ENCODE peak calls at places on chromosomes 6 and 20, in six cellular contexts. A is cardiac muscle cell, X is RWPE1, O is H9, U is heart right ventricle, E is tibial nerve. G is an unnamed sample.

GRCh38 chr6:16228709-16229665 is 9.4 kb upstream of the GMPR start:
- DNase-seq in A (no peak), X (no peak), O (no peak), U (no peak), E (no peak), G (no peak)

GRCh38 chr6:156013155-156013554 is 557.5 kb upstream of the NOX3 start:
- DNase-seq in A (no peak), X (no peak), O (no peak), U (no peak), E (no peak), G (no peak)

GRCh38 chr6:25911359-25911758 is 19.1 kb downstream of the SLC17A2 start:
- DNase-seq in A (no peak), X (no peak), O (no peak), U (no peak), E (no peak), G (no peak)

GRCh38 chr6:44676246-44676790 is 288.8 kb downstream of the CDC5L start:
- DNase-seq in A (no peak), X (no peak), O (peak; percentile 11), U (no peak), E (no peak), G (no peak)

GRCh38 chr20:44495802-44496481 is 20.3 kb downstream of the TTPAL start:
- DNase-seq in A (peak; percentile 58), X (peak; percentile 97), O (no peak), U (no peak), E (no peak), G (no peak)

GRCh38 chr6:148343383-148343782 is 745 bp downstream of the SASH1 start:
- DNase-seq in A (peak; percentile 25), X (no peak), O (no peak), U (no peak), E (no peak), G (no peak)

GRCh38 chr6:25961619-25962367 is 809 bp upstream of the TRIM38 start:
- DNase-seq in A (no peak), X (no peak), O (no peak), U (no peak), E (no peak), G (no peak)

GRCh38 chr6:157226026-157226639 is 97.2 kb downstream of the TMEM242 start:
- DNase-seq in A (peak; percentile 95), X (no peak), O (no peak), U (peak; percentile 74), E (no peak), G (peak; percentile 16)

GRCh38 chr6:163243691-163244505 is 170.6 kb upstream of the QKI start:
- DNase-seq in A (no peak), X (no peak), O (no peak), U (no peak), E (no peak), G (no peak)

GRCh38 chr20:8808180-8808535 is 260.7 kb upstream of the PLCB4 start:
- DNase-seq in A (no peak), X (no peak), O (no peak), U (peak; percentile 12), E (no peak), G (no peak)

GRCh38 chr6:151044465-151045441 is 179.3 kb downstream of the MTHFD1L start:
- DNase-seq in A (peak; percentile 84), X (peak; percentile 30), O (no peak), U (peak; percentile 70), E (peak; percentile 66), G (peak; percentile 33)

GRCh38 chr6:39958947-39959346 is 24.7 kb upstream of the MOCS1 start:
- DNase-seq in A (no peak), X (no peak), O (no peak), U (no peak), E (no peak), G (no peak)

GRCh38 chr6:56959938-56960337 is 5.0 kb downstream of the BEND6 start:
- DNase-seq in A (no peak), X (peak; percentile 26), O (no peak), U (no peak), E (no peak), G (no peak)

GRCh38 chr20:17958326-17959256 is 10.0 kb downstream of the SNX5 start:
- DNase-seq in A (peak; percentile 40), X (no peak), O (no peak), U (no peak), E (no peak), G (no peak)

GRCh38 chr20:58070664-58071499 is 157.6 kb downstream of the ANKRD60 start:
- DNase-seq in A (no peak), X (no peak), O (no peak), U (no peak), E (no peak), G (no peak)

GRCh38 chr6:39942903-39943580 is 8.8 kb upstream of the MOCS1 start:
- DNase-seq in A (no peak), X (no peak), O (no peak), U (no peak), E (no peak), G (no peak)

GRCh38 chr6:163923658-163924411 is 509.3 kb downstream of the QKI start:
- DNase-seq in A (no peak), X (no peak), O (no peak), U (no peak), E (no peak), G (no peak)

GRCh38 chr6:15391500-15391899 is 145.6 kb downstream of the JARID2 start:
- DNase-seq in A (peak; percentile 20), X (no peak), O (no peak), U (no peak), E (no peak), G (no peak)

GRCh38 chr6:130928993-130929678 is 101.9 kb downstream of the SMLR1 start:
- DNase-seq in A (peak; percentile 73), X (no peak), O (no peak), U (no peak), E (no peak), G (no peak)

GRCh38 chr20:35967979-35968640 is at the start of gene CNBD2:
- DNase-seq in A (no peak), X (no peak), O (no peak), U (no peak), E (no peak), G (no peak)

GRCh38 chr20:45892828-45893500 is 1.8 kb downstream of the CTSA start:
- DNase-seq in A (no peak), X (peak; percentile 59), O (no peak), U (no peak), E (no peak), G (no peak)

GRCh38 chr20:53321596-53321995 is 272.0 kb downstream of the ZNF217 start:
- DNase-seq in A (no peak), X (no peak), O (no peak), U (no peak), E (no peak), G (no peak)
- TF ChIP-seq CTCF in A (no peak), X (no peak), O (peak; percentile 9), U (no peak), E (no peak), G (no peak)

DNA sequence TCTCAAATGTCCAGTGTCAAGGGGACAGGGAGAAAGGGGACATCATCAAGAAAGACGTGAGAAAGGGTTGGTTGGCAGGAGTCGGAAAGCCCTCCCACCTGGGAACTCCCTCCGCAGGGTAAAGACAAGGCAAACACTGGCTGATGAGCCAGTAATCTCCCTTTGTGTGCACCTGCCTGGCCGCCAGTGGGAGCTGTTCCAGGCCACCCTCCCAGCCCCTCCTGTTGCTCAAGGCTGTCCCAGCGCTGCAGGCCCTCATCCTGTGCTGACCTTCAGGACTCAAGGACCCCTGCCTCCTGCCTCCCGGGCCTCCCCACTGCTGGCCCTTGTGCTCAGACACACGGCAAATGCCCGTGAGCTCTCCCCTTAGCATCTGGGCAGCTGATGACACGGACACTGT is 7.4 kb downstream of the FRMD1 start:
- DNase-seq in A (no peak), X (peak; percentile 14), O (peak; percentile 78), U (no peak), E (no peak), G (no peak)
- TF ChIP-seq CTCF in A (no peak), X (no peak), O (peak; percentile 75), U (no peak), E (no peak), G (no peak)

DNA sequence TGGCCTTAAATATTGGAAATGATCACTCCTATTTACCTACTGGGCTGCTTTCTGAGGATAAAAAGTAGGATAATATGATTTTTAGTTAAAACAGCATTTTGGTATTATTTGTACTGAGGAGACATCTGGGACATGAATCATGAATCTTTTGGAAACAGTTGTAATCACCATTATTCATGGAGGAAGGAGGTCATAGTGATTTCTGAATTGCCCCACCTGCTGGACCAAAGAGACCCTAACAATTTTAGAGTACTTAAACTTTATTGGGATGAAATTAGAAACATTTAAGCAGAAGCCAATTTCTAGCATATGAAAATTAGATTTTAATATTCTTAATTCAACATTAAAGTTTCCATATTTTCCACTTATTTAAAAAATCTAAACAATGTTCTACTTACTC is 108.4 kb upstream of the SIM1 start:
- DNase-seq in A (peak; percentile 61), X (peak; percentile 32), O (no peak), U (no peak), E (no peak), G (no peak)
- TF ChIP-seq CTCF in A (peak; percentile 45), X (peak; percentile 22), O (peak; percentile 64), U (peak; percentile 12), E (no peak), G (no peak)

DNA sequence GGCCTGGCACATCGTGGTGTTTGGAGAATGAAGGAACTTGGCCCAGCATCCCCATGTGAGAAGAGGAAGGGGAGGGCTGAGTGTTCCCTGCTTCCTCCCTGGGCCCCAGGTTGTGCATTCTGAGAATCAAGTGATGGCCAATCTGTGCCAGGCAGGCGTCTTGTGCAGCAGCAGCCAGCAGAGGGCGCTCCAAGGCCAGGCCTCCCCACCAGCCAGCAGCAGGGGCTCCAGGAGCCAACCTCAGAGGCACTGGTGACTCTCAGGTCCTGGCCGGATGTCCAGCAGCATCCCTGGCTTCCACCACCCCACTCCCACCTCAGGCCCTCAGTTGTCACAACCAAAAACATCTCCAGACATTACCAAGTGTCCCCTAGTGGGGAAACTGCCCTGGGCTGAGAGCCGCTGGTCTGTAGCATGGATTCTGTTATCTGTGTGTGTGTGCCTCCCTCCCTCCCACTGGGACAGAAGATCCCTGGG is 192.0 kb downstream of the PREX1 start:
- DNase-seq in A (peak; percentile 68), X (peak; percentile 81), O (peak; percentile 82), U (peak; percentile 40), E (no peak), G (peak; percentile 81)
- TF ChIP-seq CTCF in A (peak; percentile 93), X (peak; percentile 98), O (peak; percentile 96), U (peak; percentile 83), E (peak; percentile 71), G (peak; percentile 88)

GRCh38 chr6:4599924-4600323 is 176.3 kb upstream of the CDYL start:
- DNase-seq in A (peak; percentile 84), X (peak; percentile 70), O (no peak), U (no peak), E (no peak), G (no peak)
- TF ChIP-seq CTCF in A (no peak), X (no peak), O (no peak), U (no peak), E (no peak), G (no peak)

GRCh38 chr6:17600527-17601388 is 656 bp downstream of the FAM8A1 start:
- DNase-seq in A (peak; percentile 44), X (peak; percentile 20), O (peak; percentile 64), U (peak; percentile 44), E (peak; percentile 17), G (peak; percentile 59)
- TF ChIP-seq CTCF in A (no peak), X (no peak), O (no peak), U (no peak), E (no peak), G (no peak)

DNA sequence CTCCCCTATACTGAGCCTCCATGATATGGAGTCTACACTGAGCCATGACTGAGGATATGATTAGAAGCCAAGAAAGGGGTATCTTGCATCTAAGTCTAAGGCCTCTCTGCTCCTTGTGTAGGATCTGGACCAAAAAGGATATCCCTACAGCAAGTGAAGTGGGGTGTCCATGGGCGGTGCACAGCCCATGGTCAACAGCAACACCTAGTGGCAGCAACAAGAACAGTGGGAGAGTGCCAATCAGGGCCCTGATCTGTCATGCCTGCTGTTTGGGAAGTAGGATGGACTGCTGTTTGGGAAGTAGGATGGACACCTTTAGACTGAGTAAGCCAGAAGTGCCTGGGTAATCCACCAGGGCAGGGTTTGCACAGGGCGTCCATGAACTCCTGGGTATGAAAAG is 22.4 kb downstream of the PTGIS start:
- DNase-seq in A (no peak), X (no peak), O (no peak), U (no peak), E (no peak), G (no peak)
- TF ChIP-seq CTCF in A (peak; percentile 21), X (no peak), O (peak; percentile 58), U (no peak), E (no peak), G (no peak)

G was measured in dorsolateral prefrontal cortex.